ENCODE peak calls at places on chromosome 2, in seven cellular contexts. One of them, this sample, is unnamed.

GRCh38 chr2:230658877-230659652 is 53.6 kb upstream of the CAB39 start:
- DNase-seq in T follicular helper cell: no peak
- DNase-seq in glutamatergic neuron: no peak
- DNase-seq in LoVo: no peak
- DNase-seq in left ventricle myocardium inferior: no peak
- DNase-seq in activated CD4-positive, alpha-beta T cell treated with anti-CD3 and anti-CD28 coated beads, Interleukin-2, amount 50 U/mL, for 48 hours: peak
- DNase-seq in hippocampal formation: no peak
- DNase-seq in this sample: no peak

GRCh38 chr2:124740636-124741035 is 715.5 kb downstream of the CNTNAP5 start:
- DNase-seq in hippocampal formation: no peak
- DNase-seq in left ventricle myocardium inferior: no peak
- DNase-seq in LoVo: no peak
- DNase-seq in activated CD4-positive, alpha-beta T cell treated with anti-CD3 and anti-CD28 coated beads, Interleukin-2, amount 50 U/mL, for 48 hours: no peak
- DNase-seq in glutamatergic neuron: no peak
- DNase-seq in T follicular helper cell: no peak
- DNase-seq in this sample: no peak

GRCh38 chr2:46236876-46237859 is 60.0 kb upstream of the EPAS1 start:
- DNase-seq in LoVo: no peak
- DNase-seq in activated CD4-positive, alpha-beta T cell treated with anti-CD3 and anti-CD28 coated beads, Interleukin-2, amount 50 U/mL, for 48 hours: no peak
- DNase-seq in left ventricle myocardium inferior: no peak
- DNase-seq in glutamatergic neuron: no peak
- DNase-seq in T follicular helper cell: no peak
- DNase-seq in hippocampal formation: no peak
- DNase-seq in this sample: no peak

GRCh38 chr2:237092920-237093781 is 7.5 kb downstream of the COPS8 start:
- DNase-seq in left ventricle myocardium inferior: no peak
- DNase-seq in activated CD4-positive, alpha-beta T cell treated with anti-CD3 and anti-CD28 coated beads, Interleukin-2, amount 50 U/mL, for 48 hours: no peak
- DNase-seq in glutamatergic neuron: no peak
- DNase-seq in T follicular helper cell: no peak
- DNase-seq in hippocampal formation: no peak
- DNase-seq in LoVo: no peak
- DNase-seq in this sample: no peak

GRCh38 chr2:191404568-191404991 is 159.4 kb downstream of the MYO1B start:
- DNase-seq in hippocampal formation: no peak
- DNase-seq in LoVo: no peak
- DNase-seq in glutamatergic neuron: no peak
- DNase-seq in activated CD4-positive, alpha-beta T cell treated with anti-CD3 and anti-CD28 coated beads, Interleukin-2, amount 50 U/mL, for 48 hours: no peak
- DNase-seq in left ventricle myocardium inferior: no peak
- DNase-seq in T follicular helper cell: no peak
- DNase-seq in this sample: no peak

GRCh38 chr2:232350804-232351685 is 27.5 kb upstream of the ALPP start:
- DNase-seq in hippocampal formation: no peak
- DNase-seq in activated CD4-positive, alpha-beta T cell treated with anti-CD3 and anti-CD28 coated beads, Interleukin-2, amount 50 U/mL, for 48 hours: no peak
- DNase-seq in glutamatergic neuron: peak
- DNase-seq in T follicular helper cell: no peak
- DNase-seq in left ventricle myocardium inferior: no peak
- DNase-seq in LoVo: no peak
- DNase-seq in this sample: no peak

GRCh38 chr2:85768713-85769112 is 14.9 kb downstream of the ATOH8 start:
- DNase-seq in T follicular helper cell: no peak
- DNase-seq in glutamatergic neuron: peak
- DNase-seq in left ventricle myocardium inferior: peak
- DNase-seq in hippocampal formation: no peak
- DNase-seq in activated CD4-positive, alpha-beta T cell treated with anti-CD3 and anti-CD28 coated beads, Interleukin-2, amount 50 U/mL, for 48 hours: no peak
- DNase-seq in LoVo: no peak
- DNase-seq in this sample: no peak

GRCh38 chr2:106159867-106160785 is 34.0 kb downstream of the UXS1 start:
- DNase-seq in activated CD4-positive, alpha-beta T cell treated with anti-CD3 and anti-CD28 coated beads, Interleukin-2, amount 50 U/mL, for 48 hours: peak
- DNase-seq in T follicular helper cell: peak
- DNase-seq in left ventricle myocardium inferior: no peak
- DNase-seq in LoVo: no peak
- DNase-seq in glutamatergic neuron: no peak
- DNase-seq in hippocampal formation: no peak
- DNase-seq in this sample: peak

GRCh38 chr2:152620218-152620617 is 97.0 kb downstream of the PRPF40A start:
- DNase-seq in left ventricle myocardium inferior: no peak
- DNase-seq in glutamatergic neuron: no peak
- DNase-seq in hippocampal formation: no peak
- DNase-seq in activated CD4-positive, alpha-beta T cell treated with anti-CD3 and anti-CD28 coated beads, Interleukin-2, amount 50 U/mL, for 48 hours: no peak
- DNase-seq in LoVo: no peak
- DNase-seq in T follicular helper cell: no peak
- DNase-seq in this sample: no peak

GRCh38 chr2:232142049-232142448 is 180.5 kb downstream of the DIS3L2 start:
- DNase-seq in activated CD4-positive, alpha-beta T cell treated with anti-CD3 and anti-CD28 coated beads, Interleukin-2, amount 50 U/mL, for 48 hours: peak
- DNase-seq in T follicular helper cell: no peak
- DNase-seq in LoVo: no peak
- DNase-seq in hippocampal formation: peak
- DNase-seq in glutamatergic neuron: peak
- DNase-seq in left ventricle myocardium inferior: no peak
- DNase-seq in this sample: no peak

GRCh38 chr2:8393506-8393905 is 288.4 kb upstream of the ID2 start:
- DNase-seq in glutamatergic neuron: no peak
- DNase-seq in T follicular helper cell: no peak
- DNase-seq in left ventricle myocardium inferior: no peak
- DNase-seq in activated CD4-positive, alpha-beta T cell treated with anti-CD3 and anti-CD28 coated beads, Interleukin-2, amount 50 U/mL, for 48 hours: no peak
- DNase-seq in hippocampal formation: no peak
- DNase-seq in LoVo: no peak
- DNase-seq in this sample: no peak

GRCh38 chr2:44168684-44169154 is at the start of gene PPM1B:
- DNase-seq in glutamatergic neuron: peak
- DNase-seq in LoVo: no peak
- DNase-seq in hippocampal formation: peak
- DNase-seq in T follicular helper cell: peak
- DNase-seq in left ventricle myocardium inferior: peak
- DNase-seq in activated CD4-positive, alpha-beta T cell treated with anti-CD3 and anti-CD28 coated beads, Interleukin-2, amount 50 U/mL, for 48 hours: peak
- DNase-seq in this sample: peak

GRCh38 chr2:183105402-183106134 is 18.7 kb upstream of the NUP35 start:
- DNase-seq in hippocampal formation: no peak
- DNase-seq in T follicular helper cell: no peak
- DNase-seq in left ventricle myocardium inferior: no peak
- DNase-seq in glutamatergic neuron: no peak
- DNase-seq in activated CD4-positive, alpha-beta T cell treated with anti-CD3 and anti-CD28 coated beads, Interleukin-2, amount 50 U/mL, for 48 hours: no peak
- DNase-seq in LoVo: no peak
- DNase-seq in this sample: no peak

GRCh38 chr2:110793034-110793433 is 60.7 kb downstream of the ACOXL start:
- DNase-seq in left ventricle myocardium inferior: no peak
- DNase-seq in activated CD4-positive, alpha-beta T cell treated with anti-CD3 and anti-CD28 coated beads, Interleukin-2, amount 50 U/mL, for 48 hours: no peak
- DNase-seq in LoVo: no peak
- DNase-seq in T follicular helper cell: no peak
- DNase-seq in hippocampal formation: no peak
- DNase-seq in glutamatergic neuron: no peak
- DNase-seq in this sample: no peak

GRCh38 chr2:136538489-136538888 is 226.9 kb upstream of the THSD7B start:
- DNase-seq in activated CD4-positive, alpha-beta T cell treated with anti-CD3 and anti-CD28 coated beads, Interleukin-2, amount 50 U/mL, for 48 hours: no peak
- DNase-seq in left ventricle myocardium inferior: peak
- DNase-seq in T follicular helper cell: no peak
- DNase-seq in hippocampal formation: peak
- DNase-seq in LoVo: no peak
- DNase-seq in glutamatergic neuron: no peak
- DNase-seq in this sample: peak

GRCh38 chr2:225995788-225996476 is 596.4 kb downstream of the NYAP2 start:
- DNase-seq in left ventricle myocardium inferior: no peak
- DNase-seq in glutamatergic neuron: no peak
- DNase-seq in hippocampal formation: no peak
- DNase-seq in LoVo: no peak
- DNase-seq in T follicular helper cell: no peak
- DNase-seq in activated CD4-positive, alpha-beta T cell treated with anti-CD3 and anti-CD28 coated beads, Interleukin-2, amount 50 U/mL, for 48 hours: no peak
- DNase-seq in this sample: no peak

GRCh38 chr2:27798948-27799645 is 27.6 kb downstream of the MRPL33 start:
- DNase-seq in activated CD4-positive, alpha-beta T cell treated with anti-CD3 and anti-CD28 coated beads, Interleukin-2, amount 50 U/mL, for 48 hours: no peak
- DNase-seq in left ventricle myocardium inferior: peak
- DNase-seq in LoVo: peak
- DNase-seq in glutamatergic neuron: no peak
- DNase-seq in hippocampal formation: no peak
- DNase-seq in T follicular helper cell: no peak
- DNase-seq in this sample: no peak